ENCODE peak calls at places on chromosomes 7 and 10, in six cellular contexts. One of them, this sample, is unnamed.
A peak's percentile ranks its signal among the peaks of the same experiment; 100 is the strongest.

GRCh38 chr7:134892963-134893362 is 93.3 kb upstream of the AGBL3 start:
- DNase-seq in HepG2: peak; percentile 50
- DNase-seq in A549: no peak
- DNase-seq in K562: no peak
- DNase-seq in endothelial cell of umbilical vein: no peak
- DNase-seq in GM12878: no peak
- DNase-seq in this sample: no peak

GRCh38 chr10:92689663-92690210 is at the start of gene HHEX:
- DNase-seq in HepG2: peak; percentile 56
- DNase-seq in A549: peak; percentile 78
- DNase-seq in K562: peak; percentile 83
- DNase-seq in endothelial cell of umbilical vein: peak; percentile 80
- DNase-seq in GM12878: no peak
- DNase-seq in this sample: peak; percentile 96

GRCh38 chr10:97539523-97540200 is 32.9 kb upstream of the ANKRD2 start:
- DNase-seq in HepG2: no peak
- DNase-seq in A549: no peak
- DNase-seq in K562: no peak
- DNase-seq in endothelial cell of umbilical vein: no peak
- DNase-seq in GM12878: no peak
- DNase-seq in this sample: peak; percentile 26

GRCh38 chr7:130102588-130102987 is 32.3 kb downstream of the KLHDC10 start:
- DNase-seq in HepG2: no peak
- DNase-seq in A549: no peak
- DNase-seq in K562: no peak
- DNase-seq in endothelial cell of umbilical vein: no peak
- DNase-seq in GM12878: no peak
- DNase-seq in this sample: no peak

GRCh38 chr10:74008212-74008731 is 10.4 kb downstream of the VCL start:
- DNase-seq in HepG2: no peak
- DNase-seq in A549: no peak
- DNase-seq in K562: no peak
- DNase-seq in endothelial cell of umbilical vein: peak; percentile 54
- DNase-seq in GM12878: no peak
- DNase-seq in this sample: no peak

GRCh38 chr7:92020636-92021035 is 80.0 kb downstream of the AKAP9 start:
- DNase-seq in HepG2: no peak
- DNase-seq in A549: no peak
- DNase-seq in K562: no peak
- DNase-seq in endothelial cell of umbilical vein: no peak
- DNase-seq in GM12878: no peak
- DNase-seq in this sample: no peak

GRCh38 chr10:37275216-37275777 is 149.9 kb downstream of the ANKRD30A start:
- DNase-seq in HepG2: no peak
- DNase-seq in A549: no peak
- DNase-seq in K562: no peak
- DNase-seq in endothelial cell of umbilical vein: no peak
- DNase-seq in GM12878: no peak
- DNase-seq in this sample: no peak

GRCh38 chr7:29809533-29810155 is 3.3 kb downstream of the WIPF3 start:
- DNase-seq in HepG2: no peak
- DNase-seq in A549: no peak
- DNase-seq in K562: no peak
- DNase-seq in endothelial cell of umbilical vein: no peak
- DNase-seq in GM12878: no peak
- DNase-seq in this sample: no peak

GRCh38 chr7:149294641-149295480 is 32.9 kb downstream of the ZNF783 start:
- DNase-seq in HepG2: no peak
- DNase-seq in A549: no peak
- DNase-seq in K562: no peak
- DNase-seq in endothelial cell of umbilical vein: no peak
- DNase-seq in GM12878: no peak
- DNase-seq in this sample: no peak

GRCh38 chr10:1107679-1108078 is 51.5 kb downstream of the WDR37 start:
- DNase-seq in HepG2: no peak
- DNase-seq in A549: no peak
- DNase-seq in K562: no peak
- DNase-seq in endothelial cell of umbilical vein: no peak
- DNase-seq in GM12878: no peak
- DNase-seq in this sample: no peak

GRCh38 chr7:149732111-149732561 is 41.3 kb downstream of the ZNF467 start:
- DNase-seq in HepG2: no peak
- DNase-seq in A549: no peak
- DNase-seq in K562: no peak
- DNase-seq in endothelial cell of umbilical vein: no peak
- DNase-seq in GM12878: no peak
- DNase-seq in this sample: no peak

GRCh38 chr10:63437334-63437949 is 28.3 kb downstream of the JMJD1C start:
- DNase-seq in HepG2: no peak
- DNase-seq in A549: no peak
- DNase-seq in K562: peak; percentile 17
- DNase-seq in endothelial cell of umbilical vein: peak; percentile 40
- DNase-seq in GM12878: no peak
- DNase-seq in this sample: no peak

GRCh38 chr7:70857793-70858545 is 274.0 kb upstream of the GALNT17 start:
- DNase-seq in HepG2: no peak
- DNase-seq in A549: no peak
- DNase-seq in K562: no peak
- DNase-seq in endothelial cell of umbilical vein: no peak
- DNase-seq in GM12878: no peak
- DNase-seq in this sample: no peak

GRCh38 chr10:483266-483665 is 206.2 kb downstream of the DIP2C start:
- DNase-seq in HepG2: no peak
- DNase-seq in A549: no peak
- DNase-seq in K562: no peak
- DNase-seq in endothelial cell of umbilical vein: no peak
- DNase-seq in GM12878: no peak
- DNase-seq in this sample: no peak

GRCh38 chr7:105934577-105935185 is 28.4 kb upstream of the CDHR3 start:
- DNase-seq in HepG2: peak; percentile 64
- DNase-seq in A549: peak; percentile 55
- DNase-seq in K562: peak; percentile 36
- DNase-seq in endothelial cell of umbilical vein: no peak
- DNase-seq in GM12878: no peak
- DNase-seq in this sample: peak; percentile 45

GRCh38 chr7:33072471-33072870 is 9.9 kb upstream of the NT5C3A start:
- DNase-seq in HepG2: peak; percentile 26
- DNase-seq in A549: no peak
- DNase-seq in K562: no peak
- DNase-seq in endothelial cell of umbilical vein: peak; percentile 69
- DNase-seq in GM12878: no peak
- DNase-seq in this sample: no peak

GRCh38 chr7:50805425-50806130 is 22.9 kb upstream of the GRB10 start:
- DNase-seq in HepG2: no peak
- DNase-seq in A549: no peak
- DNase-seq in K562: no peak
- DNase-seq in endothelial cell of umbilical vein: peak; percentile 49
- DNase-seq in GM12878: no peak
- DNase-seq in this sample: no peak

GRCh38 chr10:43471929-43472720 is 35.2 kb downstream of the ZNF487 start:
- DNase-seq in HepG2: no peak
- DNase-seq in A549: no peak
- DNase-seq in K562: no peak
- DNase-seq in endothelial cell of umbilical vein: no peak
- DNase-seq in GM12878: no peak
- DNase-seq in this sample: no peak

GRCh38 chr10:17835688-17836087 is 26.5 kb downstream of the MRC1 start:
- DNase-seq in HepG2: no peak
- DNase-seq in A549: peak; percentile 85
- DNase-seq in K562: no peak
- DNase-seq in endothelial cell of umbilical vein: no peak
- DNase-seq in GM12878: no peak
- DNase-seq in this sample: no peak

GRCh38 chr10:125473138-125473793 is 209.7 kb downstream of the TEX36 start:
- DNase-seq in HepG2: no peak
- DNase-seq in A549: no peak
- DNase-seq in K562: no peak
- DNase-seq in endothelial cell of umbilical vein: peak; percentile 13
- DNase-seq in GM12878: no peak
- DNase-seq in this sample: no peak

GRCh38 chr10:125472037-125472607 is 210.8 kb downstream of the TEX36 start:
- DNase-seq in HepG2: peak; percentile 8
- DNase-seq in A549: no peak
- DNase-seq in K562: no peak
- DNase-seq in endothelial cell of umbilical vein: no peak
- DNase-seq in GM12878: no peak
- DNase-seq in this sample: no peak

GRCh38 chr10:125468273-125468672 is 214.7 kb downstream of the TEX36 start:
- DNase-seq in HepG2: no peak
- DNase-seq in A549: no peak
- DNase-seq in K562: no peak
- DNase-seq in endothelial cell of umbilical vein: no peak
- DNase-seq in GM12878: no peak
- DNase-seq in this sample: no peak
- TF ChIP-seq MAX in HepG2: no peak
- TF ChIP-seq MAX in A549: no peak
- TF ChIP-seq MAX in K562: no peak
- TF ChIP-seq MAX in endothelial cell of umbilical vein: no peak
- TF ChIP-seq MAX in GM12878: no peak
- TF ChIP-seq MAX in this sample: no peak

GRCh38 chr7:124761164-124761715 is 4.4 kb downstream of the GPR37 start:
- DNase-seq in HepG2: no peak
- DNase-seq in A549: no peak
- DNase-seq in K562: no peak
- DNase-seq in endothelial cell of umbilical vein: no peak
- DNase-seq in GM12878: no peak
- DNase-seq in this sample: no peak

GRCh38 chr7:124764847-124765400 is 668 bp downstream of the GPR37 start:
- DNase-seq in HepG2: no peak
- DNase-seq in A549: no peak
- DNase-seq in K562: no peak
- DNase-seq in endothelial cell of umbilical vein: peak; percentile 28
- DNase-seq in GM12878: no peak
- DNase-seq in this sample: no peak

GRCh38 chr7:124764071-124764846 is 1.3 kb downstream of the GPR37 start:
- DNase-seq in HepG2: no peak
- DNase-seq in A549: no peak
- DNase-seq in K562: no peak
- DNase-seq in endothelial cell of umbilical vein: no peak
- DNase-seq in GM12878: no peak
- DNase-seq in this sample: no peak

GRCh38 chr7:124765401-124766352 is at the start of gene GPR37:
- DNase-seq in HepG2: no peak
- DNase-seq in A549: peak; percentile 69
- DNase-seq in K562: peak; percentile 72
- DNase-seq in endothelial cell of umbilical vein: peak; percentile 73
- DNase-seq in GM12878: no peak
- DNase-seq in this sample: no peak

DNA sequence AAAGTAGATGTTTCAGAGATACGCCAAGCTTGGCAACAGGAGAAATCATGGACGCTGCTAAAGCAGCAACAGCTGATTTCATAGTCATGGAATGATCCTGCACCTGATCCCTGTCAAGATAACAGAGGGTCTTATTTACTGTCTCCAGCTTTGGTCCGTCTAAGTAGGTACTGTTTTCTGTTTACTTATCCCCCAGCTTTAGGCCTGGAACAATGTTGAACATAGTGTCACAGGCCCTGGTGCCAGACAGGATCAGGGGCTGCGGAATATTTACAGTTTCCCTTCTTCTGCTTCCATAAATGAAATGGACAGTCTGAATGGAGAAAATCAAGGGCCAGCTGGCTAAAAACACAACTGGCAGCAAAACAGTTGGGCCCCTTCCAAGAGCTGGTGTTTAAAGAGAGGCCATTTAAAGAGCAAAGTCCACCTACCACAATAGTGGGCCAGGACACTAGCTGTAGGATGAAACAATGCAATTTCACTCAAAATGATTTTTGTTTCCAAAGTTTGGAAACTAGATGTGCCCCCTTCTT is 2.9 kb downstream of the GPR37 start:
- DNase-seq in HepG2: peak; percentile 76
- DNase-seq in A549: no peak
- DNase-seq in K562: no peak
- DNase-seq in endothelial cell of umbilical vein: peak; percentile 44
- DNase-seq in GM12878: no peak
- DNase-seq in this sample: no peak
- H3K4me3 ChIP-seq in HepG2: no peak overlapping the region
- H3K4me3 ChIP-seq in A549: no peak overlapping the region
- H3K4me3 ChIP-seq in K562: no peak overlapping the region
- H3K4me3 ChIP-seq in endothelial cell of umbilical vein: no peak overlapping the region
- H3K4me3 ChIP-seq in GM12878: no peak overlapping the region
- H3K4me3 ChIP-seq in this sample: no peak overlapping the region

DNA sequence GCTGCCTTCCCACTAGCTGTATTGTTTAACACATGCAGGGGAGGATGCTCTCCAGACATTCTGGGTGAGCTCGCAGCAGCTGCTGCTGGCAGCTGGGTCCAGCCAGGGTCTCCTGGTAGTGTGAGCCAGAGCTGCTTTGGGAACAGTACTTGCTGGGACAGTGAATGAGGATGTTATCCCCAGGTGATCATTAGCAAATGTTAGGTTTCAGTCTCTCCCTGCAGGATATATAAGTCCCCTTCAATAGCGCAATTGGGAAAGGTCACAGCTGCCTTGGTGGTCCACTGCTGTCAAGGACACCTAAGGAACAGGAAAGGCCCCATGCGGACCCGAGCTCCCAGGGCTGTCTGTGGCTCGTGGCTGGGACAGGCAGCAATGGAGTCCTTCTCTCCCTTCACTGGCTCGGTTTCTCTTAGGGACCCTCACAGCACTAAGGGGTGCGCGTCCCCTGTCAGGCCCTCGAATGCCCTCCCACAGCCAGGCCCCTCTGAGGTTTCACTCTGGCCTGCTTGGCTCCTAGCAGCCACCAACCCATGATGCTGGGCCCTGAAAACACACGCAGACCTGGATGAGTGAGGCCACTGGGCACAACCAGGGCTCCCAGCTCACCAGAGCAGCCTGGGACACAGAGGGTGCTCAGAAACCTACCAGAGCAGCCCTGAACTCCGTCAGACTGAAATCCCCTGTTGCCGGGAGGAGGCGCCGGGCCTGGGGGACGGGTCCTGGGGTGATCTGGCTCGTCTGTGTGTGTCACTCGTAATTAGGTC is 173.0 kb upstream of the LANCL2 start:
- DNase-seq in HepG2: no peak
- DNase-seq in A549: no peak
- DNase-seq in K562: no peak
- DNase-seq in endothelial cell of umbilical vein: peak; percentile 35
- DNase-seq in GM12878: no peak
- DNase-seq in this sample: no peak
- TF ChIP-seq MYC in HepG2: no peak
- TF ChIP-seq MYC in A549: no peak
- TF ChIP-seq MYC in K562: no peak
- TF ChIP-seq MYC in endothelial cell of umbilical vein: no peak
- TF ChIP-seq MYC in GM12878: no peak
- TF ChIP-seq MYC in this sample: no peak

DNA sequence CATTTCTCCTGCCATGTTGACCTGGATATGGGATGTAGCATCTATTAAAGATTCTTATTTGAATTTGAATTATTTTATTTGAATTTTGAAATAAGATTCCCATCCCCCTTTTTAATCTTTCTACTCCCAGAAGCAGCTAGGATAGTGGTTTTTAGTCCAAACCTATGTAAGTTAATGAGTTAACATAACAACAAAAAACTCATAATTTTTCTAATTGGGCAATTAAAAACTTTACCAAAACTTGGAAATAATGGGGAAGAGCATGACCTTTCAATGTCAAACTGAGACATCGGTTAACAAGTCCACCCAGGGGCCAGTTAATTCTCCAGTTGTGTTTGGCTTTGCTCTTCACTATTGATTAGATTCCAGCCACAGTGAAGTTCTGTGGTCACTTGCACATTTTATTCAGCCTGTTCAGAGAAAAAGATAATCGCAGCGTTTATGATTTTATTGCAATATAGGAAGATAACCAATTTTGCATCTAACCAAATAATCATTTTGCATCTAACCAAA is 1.2 kb upstream of the FAM13C start:
- DNase-seq in HepG2: no peak
- DNase-seq in A549: no peak
- DNase-seq in K562: no peak
- DNase-seq in endothelial cell of umbilical vein: no peak
- DNase-seq in GM12878: no peak
- DNase-seq in this sample: no peak
- TF ChIP-seq MAX in HepG2: no peak
- TF ChIP-seq MAX in A549: no peak
- TF ChIP-seq MAX in K562: no peak
- TF ChIP-seq MAX in endothelial cell of umbilical vein: no peak
- TF ChIP-seq MAX in GM12878: no peak
- TF ChIP-seq MAX in this sample: no peak

This sample was measured in NB4.